ENCODE peak calls at places on chromosomes 4 and X, in eight cellular contexts. P, Z, R, L, W, T, F and D are unnamed samples.

GRCh38 chr4:98662055-98662453 is 3.6 kb upstream of the TSPAN5 start:
- DNase-seq in F (no peak), T (no peak), L (no peak), R (no peak), P (no peak), Z (no peak), W (no peak), D (no peak)

GRCh38 chr4:124641715-124642380 is 70.7 kb downstream of the ANKRD50 start:
- DNase-seq in R (no peak), Z (no peak), L (peak), P (no peak), T (no peak), F (no peak), W (no peak), D (no peak)

GRCh38 chrX:122134291-122134690 is 1049.8 kb upstream of the GRIA3 start:
- DNase-seq in Z (no peak), F (no peak), T (no peak), R (no peak), L (peak), W (no peak), P (no peak), D (no peak)

GRCh38 chr4:24514808-24515207 is 69.5 kb downstream of the DHX15 start:
- DNase-seq in W (no peak), Z (no peak), F (no peak), T (no peak), R (no peak), P (no peak), L (no peak), D (no peak)

GRCh38 chr4:52925531-52925968 is 63.4 kb downstream of the RASL11B start:
- DNase-seq in W (no peak), L (no peak), Z (no peak), T (no peak), R (no peak), P (no peak), F (no peak), D (no peak)

GRCh38 chr4:41160010-41160789 is 54.1 kb downstream of the APBB2 start:
- DNase-seq in T (no peak), L (peak), Z (no peak), W (no peak), F (peak), P (no peak), R (no peak), D (no peak)

GRCh38 chr4:99811850-99812249 is 4.8 kb upstream of the DAPP1 start:
- DNase-seq in F (no peak), Z (peak), R (no peak), L (peak), T (no peak), P (no peak), W (no peak), D (no peak)

GRCh38 chrX:108348525-108348924 is 89.7 kb downstream of the COL4A6 start:
- DNase-seq in T (no peak), R (no peak), P (no peak), F (no peak), L (no peak), W (no peak), Z (no peak), D (no peak)

GRCh38 chrX:87813566-87813965 is 296.0 kb downstream of the KLHL4 start:
- DNase-seq in R (no peak), F (no peak), P (no peak), W (no peak), Z (no peak), L (no peak), T (no peak), D (no peak)

GRCh38 chr4:8365353-8365752 is 75.2 kb downstream of the ACOX3 start:
- DNase-seq in L (no peak), F (no peak), T (no peak), Z (no peak), P (no peak), W (no peak), R (peak), D (no peak)

GRCh38 chrX:44178271-44178670 is 165.2 kb downstream of the EFHC2 start:
- DNase-seq in F (no peak), W (no peak), L (no peak), Z (no peak), P (no peak), R (no peak), T (no peak), D (no peak)

GRCh38 chrX:44183329-44183728 is 160.1 kb downstream of the EFHC2 start:
- DNase-seq in F (no peak), W (no peak), Z (no peak), P (no peak), T (no peak), R (no peak), L (no peak), D (no peak)
- TF ChIP-seq CTCF in F (no peak), W (no peak), Z (no peak), P (no peak), T (no peak), R (no peak), L (no peak), D (no peak)

GRCh38 chr4:115790812-115791211 is 677.4 kb upstream of the NDST4 start:
- DNase-seq in W (no peak), P (no peak), Z (no peak), L (no peak), F (no peak), T (no peak), R (no peak), D (no peak)
- TF ChIP-seq CTCF in W (no peak), P (no peak), Z (no peak), L (no peak), F (peak), T (peak), R (no peak), D (peak)

DNA sequence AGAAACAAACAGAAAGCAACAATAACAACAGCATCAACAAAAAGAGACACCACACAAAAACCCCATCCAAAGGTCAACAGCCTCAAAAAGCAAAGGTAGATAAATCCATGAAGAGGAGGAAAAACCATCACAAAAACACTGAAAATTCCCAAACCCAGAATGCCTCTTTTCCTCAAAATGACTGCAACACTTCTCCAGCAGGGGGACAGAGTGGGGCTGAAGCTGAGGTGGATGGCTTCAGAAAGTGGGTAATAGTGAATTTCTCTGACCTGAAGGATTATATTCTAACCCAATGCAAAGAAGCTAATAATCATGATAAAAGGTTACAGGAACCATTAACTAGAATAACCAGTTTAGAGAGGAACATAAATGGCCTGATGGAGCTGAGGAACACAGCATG is 888.2 kb downstream of the RAB28 start:
- DNase-seq in R (no peak), W (no peak), P (no peak), L (no peak), F (no peak), T (no peak), Z (no peak), D (no peak)
- TF ChIP-seq CTCF in R (no peak), W (no peak), P (no peak), L (peak), F (peak), T (peak), Z (no peak), D (no peak)

DNA sequence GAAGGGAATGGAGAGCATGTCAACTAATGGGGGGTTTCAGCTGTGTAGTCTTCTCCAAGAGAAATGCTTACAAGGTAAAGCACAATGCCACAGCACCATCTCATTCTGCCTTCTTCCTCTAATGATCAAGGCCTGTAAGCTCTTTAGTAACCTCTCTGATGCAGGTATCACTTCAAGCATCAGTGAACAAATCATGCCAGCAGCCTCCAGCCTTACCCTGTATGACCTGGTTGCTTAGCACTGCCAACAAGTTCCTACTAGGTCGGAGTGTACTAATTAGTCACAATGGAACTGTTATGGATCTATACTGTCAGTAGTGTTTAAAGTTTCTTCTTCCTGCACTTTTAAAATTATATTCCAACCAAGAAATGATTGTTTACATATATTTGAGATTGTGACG is 197.7 kb downstream of the GRID2 start:
- DNase-seq in W (no peak), T (no peak), R (no peak), P (no peak), Z (no peak), L (no peak), F (no peak), D (no peak)
- TF ChIP-seq CTCF in W (no peak), T (no peak), R (no peak), P (no peak), Z (no peak), L (no peak), F (no peak), D (no peak)

DNA sequence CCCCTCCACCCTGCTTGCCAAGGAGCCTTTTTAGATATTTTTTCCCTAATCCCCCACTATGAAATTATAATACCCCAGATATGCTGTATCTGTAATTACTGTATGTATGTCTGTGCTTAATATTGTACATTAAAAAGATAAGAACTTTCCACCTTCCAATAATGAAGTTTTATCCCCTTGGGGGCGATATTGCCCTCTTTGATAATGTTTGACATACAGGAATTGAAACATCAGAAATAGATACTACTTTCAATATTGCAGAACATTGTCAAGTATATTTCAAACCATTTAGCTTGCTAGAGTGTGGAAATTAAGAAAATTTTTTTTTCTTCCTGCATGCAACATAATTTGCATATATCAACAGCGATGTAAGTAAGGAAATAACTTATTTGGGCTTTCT is 58.9 kb downstream of the NAF1 start:
- DNase-seq in W (no peak), P (no peak), F (no peak), T (no peak), Z (peak), L (peak), R (no peak), D (no peak)
- TF ChIP-seq CTCF in W (no peak), P (no peak), F (no peak), T (no peak), Z (peak), L (no peak), R (peak), D (peak)

DNA sequence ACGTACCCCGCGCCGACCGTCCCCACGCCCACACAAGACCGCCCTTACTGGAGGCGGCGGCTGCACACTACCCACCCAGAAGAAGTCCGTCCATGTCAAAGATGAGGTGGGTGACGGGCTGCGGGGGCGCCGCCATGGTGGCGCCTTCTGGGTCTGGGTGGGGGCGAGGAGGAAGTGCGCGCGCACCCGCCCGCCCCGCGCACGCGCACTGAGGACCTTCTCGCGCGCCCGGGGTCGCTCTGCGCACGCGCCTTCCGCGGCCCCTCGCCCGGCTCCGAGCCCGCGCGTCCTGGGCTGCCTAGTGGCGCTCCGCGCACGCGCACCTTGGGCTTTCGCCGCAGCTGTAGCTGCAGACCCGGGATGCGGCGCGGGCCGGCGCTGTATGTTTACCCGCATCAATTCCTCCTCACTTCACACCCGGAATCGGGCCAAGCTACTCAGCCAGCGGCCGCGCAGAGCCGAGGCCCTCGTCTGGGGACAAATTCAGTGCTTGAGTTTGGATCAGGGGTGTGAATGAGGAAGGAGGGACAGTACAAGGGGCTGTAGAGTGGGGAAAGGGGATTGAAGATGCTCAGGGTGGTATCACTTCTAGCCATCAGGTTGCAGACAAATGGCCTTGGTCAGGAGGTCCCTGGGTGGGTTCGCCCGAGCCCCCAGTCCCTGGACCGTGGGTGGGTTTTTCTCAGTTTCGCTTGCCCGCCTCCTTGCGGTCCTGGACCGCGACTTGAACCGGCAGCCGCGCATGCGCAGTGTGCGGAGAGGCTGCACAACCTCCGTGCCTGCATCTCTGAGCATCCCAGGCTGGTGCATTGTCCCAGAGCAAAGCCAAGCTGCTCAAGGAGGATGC is at the start of gene PUDP:
- DNase-seq in T (peak), Z (peak), R (peak), W (peak), L (peak), F (peak), P (peak), D (peak)
- TF ChIP-seq CTCF in T (peak), Z (peak), R (peak), W (peak), L (peak), F (no peak), P (no peak), D (peak)

DNA sequence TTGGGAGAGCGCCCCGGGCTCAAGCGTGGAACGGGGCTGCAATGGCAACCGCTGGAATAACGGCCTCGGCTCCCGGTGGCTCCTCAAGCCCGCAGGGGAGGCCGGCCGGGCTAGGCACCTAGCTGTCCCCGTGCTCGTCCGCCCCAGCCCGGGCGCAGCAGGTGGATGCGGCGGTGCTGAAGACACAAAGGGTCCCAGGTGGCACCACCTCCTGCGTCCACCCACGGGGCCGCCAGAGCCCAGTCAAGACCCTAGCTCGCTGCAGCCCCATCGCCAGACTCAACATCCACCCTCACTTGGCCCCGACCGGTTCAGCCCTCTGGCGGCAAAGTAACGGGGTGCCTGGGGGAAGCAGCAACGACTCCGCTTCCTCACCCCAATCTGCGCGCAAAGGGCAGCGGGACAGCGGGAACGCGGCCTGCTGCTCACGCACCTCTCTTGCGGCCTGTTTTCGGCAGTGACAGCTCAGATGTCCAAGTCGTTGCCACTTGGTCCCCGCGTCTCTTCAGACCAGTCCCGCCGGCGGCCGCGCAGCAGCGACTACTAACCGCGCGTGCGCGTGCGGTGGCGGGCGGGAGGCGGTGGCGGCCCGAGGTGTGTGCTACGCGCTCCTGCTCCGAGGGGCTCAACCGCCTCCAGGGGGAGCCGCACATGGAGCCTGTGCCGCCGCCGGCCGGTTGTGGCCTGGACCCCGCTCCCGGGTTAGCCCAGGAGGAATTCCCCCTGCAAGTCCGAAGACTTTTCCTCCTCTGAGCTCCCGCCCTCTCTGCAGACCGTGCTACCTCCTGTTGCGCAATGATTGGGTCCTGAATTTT is at the start of gene CLGN:
- DNase-seq in W (no peak), T (peak), Z (peak), L (peak), P (peak), F (peak), R (peak), D (peak)
- TF ChIP-seq CTCF in W (no peak), T (no peak), Z (peak), L (peak), P (peak), F (peak), R (peak), D (peak)

GRCh38 chr4:113978561-113979156 is 788 bp downstream of the ARSJ start:
- DNase-seq in Z (no peak), W (no peak), F (peak), T (no peak), L (peak), P (peak), R (peak), D (no peak)

GRCh38 chr4:113978105-113978504 is 1.3 kb downstream of the ARSJ start:
- DNase-seq in L (no peak), Z (no peak), P (no peak), T (no peak), R (no peak), F (no peak), W (no peak), D (no peak)

GRCh38 chr4:113976937-113977855 is 2.3 kb downstream of the ARSJ start:
- DNase-seq in F (no peak), R (no peak), W (no peak), P (no peak), T (no peak), L (peak), Z (no peak), D (no peak)

GRCh38 chr4:113979973-113980615 is 647 bp upstream of the ARSJ start:
- DNase-seq in W (no peak), P (peak), F (no peak), L (peak), T (no peak), R (no peak), Z (no peak), D (no peak)

DNA sequence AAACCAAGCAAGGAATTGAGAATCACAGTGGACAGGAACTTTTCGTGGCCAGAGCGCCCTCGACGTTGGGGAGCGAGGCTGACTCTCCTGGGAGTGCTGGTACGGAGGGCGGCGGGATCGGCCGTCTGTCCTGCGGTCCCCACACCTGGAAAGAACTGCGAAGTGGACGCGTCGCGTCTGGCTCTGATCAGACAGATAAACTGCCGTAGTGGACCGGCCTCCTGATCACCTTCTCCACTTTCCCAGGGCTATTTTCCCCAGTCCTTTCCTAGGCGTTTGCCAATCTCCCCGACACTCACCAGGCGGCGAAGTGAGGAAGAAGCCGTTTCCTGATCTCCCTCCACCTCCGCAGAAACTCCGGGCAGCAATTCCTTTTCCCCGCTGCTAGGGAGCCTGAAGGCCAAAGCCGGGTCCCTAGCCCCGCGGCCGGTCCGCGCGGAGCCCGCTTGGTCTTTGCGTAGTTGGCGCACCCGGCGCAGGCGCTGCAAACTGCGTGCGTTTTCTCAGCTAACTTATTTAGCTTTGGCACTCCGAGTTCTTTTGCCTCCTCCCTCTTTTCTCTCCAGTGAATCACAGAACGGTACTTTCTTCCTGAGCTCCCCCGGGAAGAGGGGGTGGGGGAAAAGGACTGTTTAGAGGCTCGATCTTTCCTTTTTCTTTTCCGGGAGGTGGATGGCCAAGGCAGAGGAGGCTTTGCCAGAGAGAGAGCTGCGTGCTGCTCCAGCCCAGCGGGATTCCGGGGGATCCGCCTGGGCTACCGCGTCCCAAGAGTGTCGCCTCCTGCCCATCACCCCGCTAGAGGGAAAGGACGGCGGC is at the start of gene ARSJ:
- DNase-seq in T (peak), F (peak), Z (peak), L (peak), P (peak), W (peak), R (peak), D (peak)
- TF ChIP-seq CTCF in T (no peak), F (peak), Z (no peak), L (peak), P (no peak), W (no peak), R (no peak), D (peak)